ENCODE peak calls at places on chromosomes 11 and 22, in four cellular contexts. M is Peyer's patch, L is hypothalamus, S is iris pigment epithelial cell. R is an unnamed sample.

GRCh38 chr22:50505276-50505775 is 2.2 kb downstream of the LMF2 start:
- DNase-seq in M (no peak), L (no peak), S (no peak), R (no peak)

GRCh38 chr22:23062616-23063538 is 7.4 kb upstream of the GNAZ start:
- DNase-seq in M (peak; percentile 29), L (no peak), S (no peak), R (no peak)

GRCh38 chr11:70528046-70528793 is 129.9 kb downstream of the CTTN start:
- DNase-seq in M (no peak), L (no peak), S (no peak), R (no peak)

GRCh38 chr22:37064553-37064952 is 13.0 kb downstream of the KCTD17 start:
- DNase-seq in M (no peak), L (no peak), S (no peak), R (no peak)

GRCh38 chr22:46445771-46446485 is 91.5 kb downstream of the CELSR1 start:
- DNase-seq in M (no peak), L (no peak), S (no peak), R (no peak)

GRCh38 chr11:113281052-113281725 is 33.2 kb upstream of the TTC12 start:
- DNase-seq in M (no peak), L (no peak), S (no peak), R (no peak)

GRCh38 chr11:128551641-128552335 is 35.6 kb downstream of the ETS1 start:
- DNase-seq in M (peak; percentile 62), L (no peak), S (no peak), R (peak; percentile 70)

GRCh38 chr11:71995726-71996291 is 2.9 kb upstream of the IL18BP start:
- DNase-seq in M (no peak), L (no peak), S (no peak), R (no peak)

GRCh38 chr22:41544671-41545476 is 604 bp upstream of the POLR3H start:
- DNase-seq in M (no peak), L (no peak), S (no peak), R (peak; percentile 39)

GRCh38 chr11:128802358-128802981 is 64.6 kb downstream of the KCNJ1 start:
- DNase-seq in M (no peak), L (no peak), S (no peak), R (no peak)

GRCh38 chr22:25410849-25411248 is 153.6 kb upstream of the GRK3 start:
- DNase-seq in M (no peak), L (no peak), S (no peak), R (no peak)

GRCh38 chr11:73227571-73228211 is 9.6 kb downstream of the P2RY2 start:
- DNase-seq in M (peak; percentile 64), L (no peak), S (no peak), R (no peak)

GRCh38 chr11:12717851-12718291 is 43.6 kb downstream of the TEAD1 start:
- DNase-seq in M (no peak), L (no peak), S (no peak), R (peak; percentile 84)

GRCh38 chr11:117817213-117818035 is 7.1 kb downstream of the FXYD2 start:
- DNase-seq in M (peak; percentile 95), L (peak; percentile 55), S (peak; percentile 71), R (peak; percentile 94)

GRCh38 chr11:69905202-69905535 is 86.0 kb upstream of the FGF3 start:
- DNase-seq in M (no peak), L (no peak), S (no peak), R (no peak)

GRCh38 chr11:70243912-70244652 is 26.4 kb upstream of the PPFIA1 start:
- DNase-seq in M (no peak), L (no peak), S (no peak), R (no peak)

GRCh38 chr11:22193348-22194051 is 615 bp downstream of the ANO5 start:
- DNase-seq in M (peak; percentile 47), L (peak; percentile 22), S (no peak), R (no peak)

GRCh38 chr11:93700830-93701229 is 39.3 kb downstream of the CEP295 start:
- DNase-seq in M (no peak), L (no peak), S (peak; percentile 64), R (no peak)

R was measured in activated CD8-positive, alpha-beta T cell treated with anti-CD3 and anti-CD28 coated beads for 36 hours.